ENCODE peak calls at places on chromosomes 6 and 20, in eight cellular contexts. G is CD8-positive, alpha-beta T cell; Y is stimulated activated CD8-positive, alpha-beta memory T cell treated with anti-CD3 and anti-CD28 coated beads, Interleukin-15, amount 100 ng/mL, for 4 hours; R is GM10248; L is cardiac muscle cell; X is stromal cell of bone marrow; F is nucleus accumbens; K is activated naive CD8-positive, alpha-beta T cell treated with anti-CD3 and anti-CD28 coated beads, Interleukin-2, amount 50 U/mL, for 24 hours. P is an unnamed sample.

GRCh38 chr6:158848441-158848840 is 29.3 kb upstream of the EZR start:
- DNase-seq in Y (no peak), G (no peak), K (no peak), X (no peak), R (no peak), F (no peak), L (no peak), P (no peak)

GRCh38 chr6:4873928-4874327 is 97.7 kb downstream of the CDYL start:
- DNase-seq in R (no peak), X (no peak), Y (no peak), L (no peak), G (no peak), F (no peak), K (no peak), P (no peak)

GRCh38 chr6:40342674-40343230 is 244.4 kb downstream of the LRFN2 start:
- DNase-seq in X (no peak), R (no peak), F (no peak), Y (no peak), K (no peak), L (no peak), G (no peak), P (peak)

GRCh38 chr6:44219053-44219814 is 2.5 kb downstream of the MYMX start:
- DNase-seq in G (no peak), Y (no peak), F (peak), R (peak), X (no peak), L (peak), K (peak), P (no peak)

GRCh38 chr6:113719056-113719455 is 138.1 kb upstream of the MARCKS start:
- DNase-seq in F (no peak), L (no peak), K (no peak), R (no peak), Y (no peak), X (no peak), G (no peak), P (no peak)

GRCh38 chr6:40891686-40892085 is 147.3 kb downstream of the UNC5CL start:
- DNase-seq in Y (no peak), F (no peak), X (no peak), K (no peak), L (no peak), G (no peak), R (no peak), P (no peak)

GRCh38 chr20:63882257-63883208 is 12.4 kb upstream of the DNAJC5 start:
- DNase-seq in R (no peak), Y (no peak), L (no peak), F (no peak), K (no peak), G (no peak), X (no peak), P (no peak)

GRCh38 chr6:130494745-130495144 is 128.9 kb downstream of the TMEM200A start:
- DNase-seq in X (no peak), F (no peak), G (no peak), Y (no peak), L (no peak), K (no peak), R (no peak), P (no peak)

GRCh38 chr6:41529970-41530369 is 16.2 kb upstream of the FOXP4 start:
- DNase-seq in G (no peak), X (no peak), L (no peak), K (no peak), Y (no peak), F (no peak), R (no peak), P (no peak)

GRCh38 chr6:169047345-169047744 is 206.3 kb downstream of the THBS2 start:
- DNase-seq in G (no peak), Y (no peak), K (no peak), X (no peak), R (no peak), F (no peak), L (no peak), P (no peak)

GRCh38 chr6:57265755-57266221 is 43.7 kb upstream of the RAB23 start:
- DNase-seq in L (peak), R (no peak), G (no peak), Y (no peak), X (peak), K (no peak), F (no peak), P (no peak)

GRCh38 chr20:51375561-51375960 is 167.0 kb downstream of the NFATC2 start:
- DNase-seq in Y (no peak), G (no peak), L (no peak), X (no peak), K (no peak), F (no peak), R (no peak), P (no peak)

GRCh38 chr6:13624871-13625288 is 9.7 kb downstream of the NOL7 start:
- DNase-seq in X (peak), G (no peak), Y (no peak), L (peak), K (no peak), R (peak), F (no peak), P (no peak)

GRCh38 chr6:106530026-106530425 is 99.3 kb downstream of the RTN4IP1 start:
- DNase-seq in K (no peak), X (no peak), Y (no peak), L (no peak), R (no peak), F (no peak), G (no peak), P (no peak)

GRCh38 chr6:157893238-157893637 is 70.2 kb downstream of the SNX9 start:
- DNase-seq in K (no peak), Y (no peak), R (no peak), F (no peak), G (peak), X (no peak), L (no peak), P (no peak)

GRCh38 chr6:5094327-5094726 is 9.2 kb downstream of the PPP1R3G start:
- DNase-seq in R (no peak), L (peak), K (no peak), F (no peak), X (peak), Y (no peak), G (no peak), P (no peak)

GRCh38 chr6:16706029-16706428 is 55.2 kb downstream of the ATXN1 start:
- DNase-seq in X (no peak), F (no peak), K (no peak), G (no peak), L (no peak), Y (no peak), R (no peak), P (no peak)

GRCh38 chr20:24911461-24911860 is 37.6 kb upstream of the CST7 start:
- DNase-seq in X (no peak), Y (no peak), K (no peak), R (no peak), L (no peak), F (no peak), G (no peak), P (no peak)

GRCh38 chr6:97669191-97669651 is 386.2 kb upstream of the MMS22L start:
- DNase-seq in F (peak), K (peak), X (peak), G (no peak), R (peak), Y (no peak), L (peak), P (no peak)

P was measured in natural killer cell.